ENCODE peak calls at places on chromosomes 11 and 22, in ten cellular contexts. M is body of pancreas, Q is foreskin fibroblast, H is PC-9, S is ovary, X is colonic mucosa, G is brain microvascular endothelial cell, A is fibroblast of mammary gland, N is HL-60, R is AG04449. O is an unnamed sample.
A peak's percentile ranks its signal among the peaks of the same experiment; 100 is the strongest.

GRCh38 chr11:93585758-93586157 is 42.6 kb upstream of the SMCO4 start:
- DNase-seq in M (peak; percentile 16), Q (peak; percentile 52), H (peak; percentile 51), S (no peak), X (no peak), G (peak; percentile 80), A (peak; percentile 66), N (no peak), R (peak; percentile 42), O (peak; percentile 19)

GRCh38 chr22:49951001-49951677 is 9.4 kb upstream of the PIM3 start:
- DNase-seq in M (peak; percentile 100), Q (no peak), H (peak; percentile 88), S (no peak), X (peak; percentile 94), G (no peak), A (peak; percentile 53), N (peak; percentile 52), R (no peak), O (no peak)

GRCh38 chr11:980438-981365 is 55.0 kb downstream of the AP2A2 start:
- DNase-seq in M (peak; percentile 69), Q (peak; percentile 23), H (no peak), S (no peak), X (no peak), G (no peak), A (peak; percentile 33), N (no peak), R (no peak), O (no peak)

GRCh38 chr11:47998733-47999359 is 18.5 kb downstream of the PTPRJ start:
- DNase-seq in M (no peak), Q (no peak), H (no peak), S (no peak), X (peak; percentile 67), G (no peak), A (no peak), N (no peak), R (no peak), O (no peak)

GRCh38 chr22:42214625-42215415 is 55.6 kb downstream of the TCF20 start:
- DNase-seq in M (no peak), Q (no peak), H (no peak), S (no peak), X (no peak), G (peak; percentile 7), A (no peak), N (no peak), R (no peak), O (peak; percentile 22)

GRCh38 chr22:22226448-22227187 is 18.0 kb upstream of the VPREB1 start:
- DNase-seq in M (no peak), Q (no peak), H (no peak), S (no peak), X (no peak), G (no peak), A (no peak), N (no peak), R (no peak), O (no peak)

GRCh38 chr11:72969894-72970335 is 155.7 kb downstream of the ATG16L2 start:
- DNase-seq in M (no peak), Q (peak; percentile 71), H (no peak), S (no peak), X (no peak), G (peak; percentile 68), A (peak; percentile 88), N (no peak), R (peak; percentile 56), O (peak; percentile 55)

GRCh38 chr11:19929655-19930054 is 217.0 kb downstream of the NAV2 start:
- DNase-seq in M (no peak), Q (no peak), H (no peak), S (no peak), X (no peak), G (peak; percentile 43), A (peak; percentile 79), N (no peak), R (no peak), O (no peak)

GRCh38 chr11:119807402-119807801 is 78.4 kb upstream of the NECTIN1 start:
- DNase-seq in M (no peak), Q (no peak), H (no peak), S (no peak), X (no peak), G (no peak), A (no peak), N (no peak), R (no peak), O (no peak)

DNA sequence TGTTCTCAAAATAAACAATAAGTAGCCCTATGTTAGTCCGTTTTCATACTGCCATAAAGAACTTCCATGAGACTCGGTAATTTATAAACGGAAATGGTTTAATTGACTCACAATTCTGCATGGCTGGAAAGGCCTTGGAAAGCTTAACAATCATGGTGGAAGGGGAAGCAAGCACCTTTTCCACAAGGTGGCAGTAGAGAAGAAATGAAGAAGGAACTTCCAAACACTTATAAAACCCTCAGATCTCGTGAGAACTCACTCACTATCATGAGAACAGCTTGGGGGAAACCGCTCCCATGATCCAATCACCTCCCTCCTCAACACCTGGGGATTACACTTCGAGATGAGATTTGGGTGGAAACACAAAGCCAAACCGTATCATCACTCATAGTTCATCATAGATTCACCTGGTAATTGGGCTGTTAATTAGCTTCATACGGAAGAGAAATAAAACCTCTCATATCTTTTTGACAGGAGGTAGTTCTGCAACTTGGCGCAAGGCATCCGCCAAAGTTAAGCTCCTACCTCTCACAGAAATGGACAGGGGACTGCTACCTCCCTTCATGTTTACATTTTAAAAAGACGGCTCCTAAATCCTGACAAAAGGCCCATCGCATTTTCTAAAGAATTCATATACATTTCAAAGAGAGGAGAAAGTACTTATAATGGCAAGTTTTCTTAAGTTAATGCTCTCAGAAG is 49.0 kb downstream of the MUC15 start:
- DNase-seq in M (no peak), Q (no peak), H (no peak), S (no peak), X (no peak), G (peak; percentile 7), A (peak; percentile 68), N (peak; percentile 10), R (no peak), O (peak; percentile 1)
- H3K4me3 ChIP-seq in M (no peak overlapping the region), Q (no peak overlapping the region), H (no peak overlapping the region), S (no peak overlapping the region), X (no peak overlapping the region), G (no peak overlapping the region), A (no peak overlapping the region), N (no peak overlapping the region), R (no peak overlapping the region), O (no peak overlapping the region)

GRCh38 chr11:62792193-62792575 is 378 bp upstream of the TMEM223 start:
- DNase-seq in M (peak; percentile 24), Q (no peak), H (peak; percentile 25), S (no peak), X (peak; percentile 33), G (no peak), A (no peak), N (no peak), R (no peak), O (no peak)
- TF ChIP-seq CTCF in M (no peak), Q (no peak), H (no peak), S (no peak), X (no peak), G (no peak), A (no peak), N (no peak), R (no peak), O (no peak)

GRCh38 chr22:17116931-17117330 is 4.2 kb downstream of the TMEM121B start:
- DNase-seq in M (no peak), Q (no peak), H (no peak), S (no peak), X (no peak), G (no peak), A (no peak), N (no peak), R (no peak), O (no peak)
- H3K4me3 ChIP-seq in M (no peak overlapping the region), Q (no peak overlapping the region), H (no peak overlapping the region), S (no peak overlapping the region), X (no peak overlapping the region), G (no peak overlapping the region), A (no peak overlapping the region), N (no peak overlapping the region), R (no peak overlapping the region), O (no peak overlapping the region)

GRCh38 chr11:44176541-44177213 is 81.2 kb downstream of the EXT2 start:
- DNase-seq in M (no peak), Q (no peak), H (no peak), S (no peak), X (no peak), G (no peak), A (no peak), N (no peak), R (no peak), O (no peak)

GRCh38 chr11:44179173-44179572 is 83.7 kb downstream of the EXT2 start:
- DNase-seq in M (no peak), Q (peak; percentile 5), H (no peak), S (no peak), X (no peak), G (no peak), A (peak; percentile 50), N (no peak), R (no peak), O (no peak)

GRCh38 chr11:44180107-44180506 is 84.6 kb downstream of the EXT2 start:
- DNase-seq in M (no peak), Q (no peak), H (no peak), S (no peak), X (no peak), G (no peak), A (no peak), N (no peak), R (no peak), O (no peak)

GRCh38 chr11:44177905-44178304 is 82.4 kb downstream of the EXT2 start:
- DNase-seq in M (no peak), Q (no peak), H (no peak), S (no peak), X (no peak), G (no peak), A (no peak), N (no peak), R (no peak), O (no peak)

DNA sequence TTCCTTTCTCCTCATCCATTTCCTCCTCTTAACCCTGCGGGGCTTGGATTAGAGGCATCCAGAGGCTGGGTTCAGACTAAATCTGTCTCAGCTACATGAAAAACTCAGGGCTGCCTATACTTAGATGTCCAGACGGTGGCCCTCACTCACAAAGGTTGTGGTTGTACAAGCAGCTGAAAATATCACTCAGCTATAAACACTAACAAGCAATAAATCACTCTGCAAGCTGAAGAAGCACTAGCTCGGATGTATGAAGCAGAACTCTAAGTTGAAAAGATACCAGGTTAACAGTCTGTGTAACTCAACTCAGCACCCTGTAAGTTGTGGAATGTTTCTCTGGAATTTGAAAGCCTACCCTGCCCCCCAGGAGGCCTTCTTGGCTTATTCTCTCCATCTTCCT is 82.9 kb downstream of the EXT2 start:
- DNase-seq in M (no peak), Q (peak; percentile 4), H (no peak), S (no peak), X (no peak), G (peak; percentile 40), A (peak; percentile 27), N (no peak), R (peak; percentile 59), O (no peak)
- TF ChIP-seq CTCF in M (no peak), Q (peak; percentile 21), H (no peak), S (no peak), X (no peak), G (peak; percentile 43), A (no peak), N (no peak), R (peak; percentile 40), O (no peak)